ENCODE peak calls at places on chromosomes 16 and 17, in eight cellular contexts. S is psoas muscle, J is heart left ventricle, H is endodermal cell, M is body of pancreas, Z is IMR-90, T is right atrium auricular region, I is brain microvascular endothelial cell. G is an unnamed sample.

GRCh38 chr16:48972236-48972635 is 309.4 kb downstream of the CBLN1 start:
- DNase-seq in Z (no peak), M (no peak), S (no peak), H (no peak), J (no peak), T (no peak), I (no peak), G (peak; percentile 29)

GRCh38 chr17:58325289-58325726 is 3.3 kb downstream of the TSPOAP1 start:
- DNase-seq in Z (no peak), M (peak; percentile 32), T (no peak), S (no peak), I (no peak), H (peak; percentile 93), J (no peak), G (no peak)

GRCh38 chr16:90035902-90036301 is 16.6 kb upstream of the DBNDD1 start:
- DNase-seq in M (no peak), I (no peak), J (no peak), H (peak; percentile 65), Z (no peak), T (no peak), S (peak; percentile 12), G (no peak)

GRCh38 chr17:31318298-31319190 is 2.9 kb downstream of the EVI2A start:
- DNase-seq in J (peak; percentile 74), H (no peak), I (peak; percentile 45), M (no peak), T (peak; percentile 76), Z (peak; percentile 85), S (peak; percentile 71), G (peak; percentile 62)

GRCh38 chr17:46978489-46979022 is 497 bp downstream of the RPRML start:
- DNase-seq in J (no peak), Z (no peak), S (no peak), M (no peak), I (no peak), T (no peak), H (peak; percentile 84), G (no peak)

GRCh38 chr17:79831367-79832210 is 7.7 kb downstream of the CBX4 start:
- DNase-seq in Z (no peak), M (peak; percentile 88), J (peak; percentile 82), S (peak; percentile 78), H (peak; percentile 80), I (no peak), T (no peak), G (peak; percentile 94)

GRCh38 chr17:2302740-2303277 is 776 bp downstream of the SMG6 start:
- DNase-seq in M (no peak), T (no peak), I (no peak), S (no peak), H (peak; percentile 73), J (no peak), Z (peak; percentile 6), G (no peak)

GRCh38 chr17:78736526-78737079 is 45.5 kb downstream of the CYTH1 start:
- DNase-seq in T (peak; percentile 85), S (peak; percentile 80), M (peak; percentile 90), I (no peak), Z (no peak), J (peak; percentile 88), H (peak; percentile 94), G (peak; percentile 86)

GRCh38 chr17:67456103-67456502 is 79.0 kb downstream of the PITPNC1 start:
- DNase-seq in Z (no peak), I (no peak), T (no peak), J (no peak), S (no peak), M (no peak), H (no peak), G (no peak)

GRCh38 chr17:60554377-60554788 is 28.3 kb upstream of the APPBP2 start:
- DNase-seq in Z (peak; percentile 85), J (no peak), S (no peak), H (no peak), T (no peak), M (no peak), I (peak; percentile 81), G (no peak)

GRCh38 chr17:72126575-72127486 is 6.0 kb downstream of the SOX9 start:
- DNase-seq in I (peak; percentile 79), Z (peak; percentile 83), J (no peak), H (no peak), M (peak; percentile 40), T (no peak), S (no peak), G (no peak)

GRCh38 chr16:528111-529011 is 849 bp downstream of the CAPN15 start:
- DNase-seq in S (peak; percentile 75), T (peak; percentile 67), H (peak; percentile 68), I (no peak), J (no peak), M (no peak), Z (peak; percentile 61), G (peak; percentile 91)

GRCh38 chr17:74270333-74270732 is 3.7 kb upstream of the DNAI2 start:
- DNase-seq in H (no peak), J (no peak), M (no peak), I (no peak), T (no peak), S (no peak), Z (no peak), G (no peak)

GRCh38 chr17:4182043-4182442 is 39.0 kb downstream of the CYB5D2 start:
- DNase-seq in Z (no peak), T (no peak), J (no peak), I (no peak), H (no peak), M (no peak), S (no peak), G (no peak)

GRCh38 chr16:57087003-57087402 is 5.4 kb upstream of the CPNE2 start:
- DNase-seq in Z (no peak), M (no peak), T (no peak), H (no peak), S (no peak), J (no peak), I (no peak), G (no peak)

DNA sequence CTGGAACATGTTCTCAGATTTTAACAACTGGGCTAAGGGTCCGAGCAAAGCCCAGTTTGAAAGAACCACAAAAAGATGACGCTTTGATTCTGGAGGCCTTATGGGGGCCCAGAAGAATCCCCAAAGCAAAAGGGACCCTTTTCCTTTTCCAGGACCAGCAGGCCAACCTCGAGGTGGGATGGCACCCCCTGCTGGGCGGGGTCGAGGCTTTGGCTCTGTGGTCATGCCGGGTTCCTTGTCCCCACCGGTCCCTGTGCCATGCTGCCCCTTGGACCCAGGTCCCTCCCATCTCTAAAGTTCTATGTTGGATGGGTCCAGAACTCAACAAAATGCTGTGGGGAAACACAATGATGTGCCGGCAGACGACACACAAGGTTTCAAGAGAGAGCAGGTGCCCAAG is 30.9 kb downstream of the TMEM204 start:
- DNase-seq in H (no peak), M (no peak), I (no peak), T (no peak), J (no peak), S (no peak), Z (no peak), G (no peak)
- TF ChIP-seq CTCF in H (no peak), M (no peak), I (peak; percentile 48), T (no peak), J (peak; percentile 42), S (peak; percentile 42), Z (peak; percentile 15), G (no peak)

GRCh38 chr16:67149276-67150057 is 1.3 kb downstream of the B3GNT9 start:
- DNase-seq in Z (no peak), J (no peak), T (no peak), M (no peak), I (no peak), S (no peak), H (no peak), G (no peak)
- H3K4me3 ChIP-seq in Z (peak overlapping the region; percentile 76), J (no peak overlapping the region), T (no peak overlapping the region), M (no peak overlapping the region), I (no peak overlapping the region), S (peak overlapping the region; percentile 68), H (no peak overlapping the region), G (no peak overlapping the region)

GRCh38 chr17:35539659-35540026 is 2.2 kb upstream of the SLFN12L start:
- DNase-seq in H (no peak), S (no peak), T (no peak), J (no peak), I (no peak), M (no peak), Z (no peak), G (no peak)
- TF ChIP-seq CTCF in H (no peak), S (no peak), T (peak; percentile 7), J (no peak), I (no peak), M (no peak), Z (no peak), G (no peak)

GRCh38 chr16:50272111-50272571 is 5.8 kb downstream of the ADCY7 start:
- DNase-seq in T (no peak), J (peak; percentile 18), Z (no peak), I (no peak), S (peak; percentile 23), H (no peak), M (no peak), G (no peak)
- H3K4me3 ChIP-seq in T (no peak overlapping the region), J (no peak overlapping the region), Z (no peak overlapping the region), I (no peak overlapping the region), S (no peak overlapping the region), H (no peak overlapping the region), M (no peak overlapping the region), G (no peak overlapping the region)

DNA sequence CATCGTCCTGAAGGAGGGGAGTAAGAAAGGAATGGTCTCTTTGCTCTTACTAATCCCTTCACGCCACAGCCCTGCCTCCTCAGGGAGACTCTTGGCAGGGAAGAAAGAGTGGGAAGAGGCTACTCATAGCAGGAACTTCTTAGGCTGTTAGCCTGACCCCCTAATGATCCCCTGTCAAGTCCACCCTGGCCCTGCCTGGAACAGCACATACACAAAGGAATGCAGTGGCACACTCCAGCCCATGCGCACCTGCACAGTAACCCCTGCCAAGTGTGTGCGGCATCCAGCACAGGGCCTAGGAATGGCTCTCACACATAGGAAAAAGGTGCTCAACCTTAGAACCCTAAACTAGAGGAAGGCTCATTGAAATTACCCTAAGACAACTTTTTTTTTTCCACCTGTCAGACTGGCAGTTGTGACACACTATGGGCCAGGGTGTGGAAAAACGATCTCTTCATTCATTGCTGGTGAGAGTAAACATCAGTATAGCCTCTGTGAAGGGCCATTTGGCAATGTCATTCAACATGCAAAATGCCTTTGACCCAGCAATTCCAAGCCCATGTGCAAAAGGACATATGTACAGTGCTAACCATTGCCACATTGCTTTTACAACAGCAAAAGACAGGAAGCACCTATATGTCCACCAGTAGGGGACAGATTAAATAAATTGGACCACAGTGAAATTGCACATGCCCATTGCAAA is 50.1 kb downstream of the PIMREG start:
- DNase-seq in J (no peak), Z (no peak), T (no peak), H (peak; percentile 44), M (no peak), S (peak; percentile 35), I (no peak), G (no peak)
- TF ChIP-seq CTCF in J (no peak), Z (no peak), T (no peak), H (no peak), M (no peak), S (no peak), I (no peak), G (no peak)